ENCODE peak calls at places on chromosomes 1 and 21, in eight cellular contexts. One of them, this sample, is unnamed.

GRCh38 chr1:215567491-215568286 is 585 bp downstream of the KCTD3 start:
- DNase-seq in vagina: no peak
- DNase-seq in left ventricle myocardium inferior: peak
- DNase-seq in lower leg skin: peak
- DNase-seq in stomach: no peak
- DNase-seq in psoas muscle: peak
- DNase-seq in GM12865: peak
- DNase-seq in fibroblast of the aortic adventitia: peak
- DNase-seq in this sample: peak

GRCh38 chr1:184160236-184160635 is 108.7 kb downstream of the TSEN15 start:
- DNase-seq in vagina: no peak
- DNase-seq in lower leg skin: no peak
- DNase-seq in psoas muscle: no peak
- DNase-seq in stomach: no peak
- DNase-seq in GM12865: peak
- DNase-seq in left ventricle myocardium inferior: no peak
- DNase-seq in fibroblast of the aortic adventitia: peak
- DNase-seq in this sample: peak

GRCh38 chr1:114282751-114283403 is 129.2 kb upstream of the SYT6 start:
- DNase-seq in GM12865: peak
- DNase-seq in stomach: peak
- DNase-seq in vagina: no peak
- DNase-seq in fibroblast of the aortic adventitia: peak
- DNase-seq in left ventricle myocardium inferior: peak
- DNase-seq in lower leg skin: peak
- DNase-seq in psoas muscle: peak
- DNase-seq in this sample: peak

GRCh38 chr1:191590578-191590977 is 567.7 kb upstream of the RGS18 start:
- DNase-seq in left ventricle myocardium inferior: no peak
- DNase-seq in stomach: no peak
- DNase-seq in lower leg skin: no peak
- DNase-seq in GM12865: no peak
- DNase-seq in vagina: no peak
- DNase-seq in fibroblast of the aortic adventitia: no peak
- DNase-seq in psoas muscle: no peak
- DNase-seq in this sample: no peak

GRCh38 chr1:113947388-113948107 is 18.4 kb downstream of the HIPK1 start:
- DNase-seq in fibroblast of the aortic adventitia: peak
- DNase-seq in left ventricle myocardium inferior: no peak
- DNase-seq in lower leg skin: no peak
- DNase-seq in stomach: no peak
- DNase-seq in psoas muscle: no peak
- DNase-seq in GM12865: no peak
- DNase-seq in vagina: no peak
- DNase-seq in this sample: no peak

GRCh38 chr1:18530567-18531502 is 50.1 kb downstream of the KLHDC7A start:
- DNase-seq in vagina: peak
- DNase-seq in left ventricle myocardium inferior: no peak
- DNase-seq in fibroblast of the aortic adventitia: no peak
- DNase-seq in lower leg skin: peak
- DNase-seq in stomach: no peak
- DNase-seq in psoas muscle: no peak
- DNase-seq in GM12865: peak
- DNase-seq in this sample: no peak

GRCh38 chr1:85599076-85599491 is 18.5 kb downstream of the CCN1 start:
- DNase-seq in stomach: no peak
- DNase-seq in vagina: no peak
- DNase-seq in GM12865: no peak
- DNase-seq in left ventricle myocardium inferior: no peak
- DNase-seq in fibroblast of the aortic adventitia: no peak
- DNase-seq in psoas muscle: peak
- DNase-seq in lower leg skin: no peak
- DNase-seq in this sample: peak

GRCh38 chr1:155178441-155179106 is 4.9 kb downstream of the TRIM46 start:
- DNase-seq in fibroblast of the aortic adventitia: no peak
- DNase-seq in vagina: no peak
- DNase-seq in stomach: peak
- DNase-seq in GM12865: no peak
- DNase-seq in psoas muscle: no peak
- DNase-seq in lower leg skin: peak
- DNase-seq in left ventricle myocardium inferior: no peak
- DNase-seq in this sample: no peak

GRCh38 chr1:6245869-6246496 is 2.0 kb downstream of the HES3 start:
- DNase-seq in left ventricle myocardium inferior: no peak
- DNase-seq in psoas muscle: no peak
- DNase-seq in fibroblast of the aortic adventitia: no peak
- DNase-seq in stomach: peak
- DNase-seq in lower leg skin: no peak
- DNase-seq in vagina: no peak
- DNase-seq in GM12865: peak
- DNase-seq in this sample: no peak

GRCh38 chr1:52482326-52483004 is 70.4 kb downstream of the TUT4 start:
- DNase-seq in vagina: no peak
- DNase-seq in left ventricle myocardium inferior: no peak
- DNase-seq in fibroblast of the aortic adventitia: no peak
- DNase-seq in stomach: no peak
- DNase-seq in GM12865: no peak
- DNase-seq in lower leg skin: no peak
- DNase-seq in psoas muscle: no peak
- DNase-seq in this sample: peak

GRCh38 chr1:241593186-241593585 is 47.0 kb downstream of the CHML start:
- DNase-seq in fibroblast of the aortic adventitia: peak
- DNase-seq in GM12865: no peak
- DNase-seq in left ventricle myocardium inferior: no peak
- DNase-seq in lower leg skin: no peak
- DNase-seq in vagina: no peak
- DNase-seq in psoas muscle: no peak
- DNase-seq in stomach: no peak
- DNase-seq in this sample: no peak

GRCh38 chr1:45716700-45717099 is 28.7 kb downstream of the TMEM69 start:
- DNase-seq in psoas muscle: no peak
- DNase-seq in left ventricle myocardium inferior: no peak
- DNase-seq in lower leg skin: no peak
- DNase-seq in vagina: no peak
- DNase-seq in GM12865: no peak
- DNase-seq in stomach: no peak
- DNase-seq in fibroblast of the aortic adventitia: no peak
- DNase-seq in this sample: no peak

GRCh38 chr1:221740941-221741363 is 937 bp downstream of the DUSP10 start:
- DNase-seq in lower leg skin: peak
- DNase-seq in stomach: no peak
- DNase-seq in fibroblast of the aortic adventitia: no peak
- DNase-seq in vagina: no peak
- DNase-seq in psoas muscle: peak
- DNase-seq in left ventricle myocardium inferior: no peak
- DNase-seq in GM12865: peak
- DNase-seq in this sample: no peak

GRCh38 chr1:5637171-5637570 is 355.1 kb downstream of the NPHP4 start:
- DNase-seq in vagina: peak
- DNase-seq in lower leg skin: peak
- DNase-seq in left ventricle myocardium inferior: no peak
- DNase-seq in GM12865: peak
- DNase-seq in stomach: peak
- DNase-seq in psoas muscle: no peak
- DNase-seq in fibroblast of the aortic adventitia: no peak
- DNase-seq in this sample: no peak

GRCh38 chr1:216458807-216459206 is 35.6 kb upstream of the USH2A start:
- DNase-seq in stomach: no peak
- DNase-seq in GM12865: no peak
- DNase-seq in lower leg skin: no peak
- DNase-seq in psoas muscle: no peak
- DNase-seq in fibroblast of the aortic adventitia: peak
- DNase-seq in vagina: no peak
- DNase-seq in left ventricle myocardium inferior: no peak
- DNase-seq in this sample: peak

GRCh38 chr1:231116741-231117140 is 45.1 kb upstream of the TRIM67 start:
- DNase-seq in stomach: no peak
- DNase-seq in GM12865: no peak
- DNase-seq in left ventricle myocardium inferior: no peak
- DNase-seq in psoas muscle: no peak
- DNase-seq in lower leg skin: no peak
- DNase-seq in vagina: no peak
- DNase-seq in fibroblast of the aortic adventitia: no peak
- DNase-seq in this sample: no peak

GRCh38 chr1:234239936-234240335 is 133.3 kb upstream of the COA6 start:
- DNase-seq in GM12865: no peak
- DNase-seq in lower leg skin: peak
- DNase-seq in psoas muscle: no peak
- DNase-seq in fibroblast of the aortic adventitia: no peak
- DNase-seq in left ventricle myocardium inferior: no peak
- DNase-seq in vagina: no peak
- DNase-seq in stomach: no peak
- DNase-seq in this sample: no peak

GRCh38 chr21:38352536-38353219 is 95.9 kb downstream of the KCNJ15 start:
- DNase-seq in vagina: peak
- DNase-seq in fibroblast of the aortic adventitia: peak
- DNase-seq in stomach: peak
- DNase-seq in GM12865: peak
- DNase-seq in lower leg skin: peak
- DNase-seq in left ventricle myocardium inferior: peak
- DNase-seq in psoas muscle: peak
- DNase-seq in this sample: peak
- TF ChIP-seq CTCF in vagina: peak
- TF ChIP-seq CTCF in fibroblast of the aortic adventitia: peak
- TF ChIP-seq CTCF in stomach: no peak
- TF ChIP-seq CTCF in GM12865: peak
- TF ChIP-seq CTCF in lower leg skin: no peak
- TF ChIP-seq CTCF in left ventricle myocardium inferior: peak
- TF ChIP-seq CTCF in psoas muscle: peak
- TF ChIP-seq CTCF in this sample: peak

DNA sequence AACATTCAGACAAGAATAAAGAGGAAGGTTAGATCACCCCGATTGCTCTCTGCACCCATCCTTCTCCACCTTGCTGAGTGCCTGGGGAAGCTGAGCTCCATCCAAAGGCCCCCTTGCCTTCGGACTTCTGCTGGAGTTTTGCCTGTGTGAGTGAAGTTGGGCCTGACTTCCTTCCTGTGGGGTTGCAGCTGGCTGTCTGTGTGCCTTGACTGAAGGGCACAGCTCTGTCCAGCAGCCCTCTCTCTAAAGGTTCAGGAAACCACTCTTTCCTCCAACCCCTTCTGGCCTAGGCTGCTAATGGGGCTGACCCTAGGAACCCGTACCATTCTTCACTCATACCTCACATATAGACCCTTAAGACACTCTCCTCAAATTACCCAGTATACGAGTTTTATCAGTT is 173.4 kb upstream of the HMCN1 start:
- DNase-seq in left ventricle myocardium inferior: no peak
- DNase-seq in GM12865: peak
- DNase-seq in stomach: no peak
- DNase-seq in vagina: no peak
- DNase-seq in psoas muscle: no peak
- DNase-seq in fibroblast of the aortic adventitia: no peak
- DNase-seq in lower leg skin: no peak
- DNase-seq in this sample: no peak
- H3K4me3 ChIP-seq in left ventricle myocardium inferior: no peak
- H3K4me3 ChIP-seq in GM12865: no peak
- H3K4me3 ChIP-seq in stomach: no peak
- H3K4me3 ChIP-seq in vagina: no peak
- H3K4me3 ChIP-seq in psoas muscle: no peak
- H3K4me3 ChIP-seq in fibroblast of the aortic adventitia: no peak
- H3K4me3 ChIP-seq in lower leg skin: no peak
- H3K4me3 ChIP-seq in this sample: no peak

DNA sequence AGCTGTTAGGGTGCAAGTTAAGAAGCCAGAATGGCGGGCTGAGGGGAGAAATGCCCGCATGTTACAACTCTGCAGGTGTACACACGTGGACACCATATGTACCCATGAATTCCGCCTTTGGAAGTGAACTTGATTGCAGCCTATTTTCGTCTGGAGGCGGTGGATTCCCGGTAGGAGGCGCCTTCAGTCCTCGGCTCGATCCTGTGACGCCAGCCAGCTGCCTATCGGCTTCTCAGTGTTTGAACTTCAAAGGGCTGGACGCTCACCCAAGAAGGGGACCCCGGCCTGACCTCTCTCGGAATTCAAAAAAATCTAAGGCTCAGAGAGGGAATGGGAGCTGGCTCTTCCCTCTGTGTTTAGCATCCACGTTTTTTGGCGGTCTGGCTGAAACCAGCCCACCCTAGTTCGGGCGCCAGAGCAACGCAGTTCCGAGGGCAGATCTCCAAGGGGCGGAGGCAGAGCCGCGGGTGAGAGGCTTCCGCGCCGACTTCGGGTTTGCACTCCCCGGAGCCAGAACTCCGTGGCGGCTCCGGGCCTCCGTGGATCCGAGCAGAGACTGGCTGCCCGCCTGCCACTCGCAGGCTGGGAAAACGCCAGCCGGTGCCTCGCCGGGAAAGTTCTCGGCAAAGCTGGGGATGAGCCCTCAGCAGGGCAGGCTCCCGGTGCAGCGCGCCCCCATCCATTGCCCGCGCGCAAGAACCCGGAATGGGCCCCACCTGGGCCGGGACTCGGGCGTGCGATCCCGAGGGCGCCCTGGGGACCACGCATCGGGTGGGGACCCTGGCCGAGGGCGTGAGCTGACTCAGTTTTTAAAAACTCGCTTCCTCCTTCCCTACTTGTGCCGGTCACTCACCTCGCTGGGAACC is 996 bp upstream of the TMEM51 start:
- DNase-seq in left ventricle myocardium inferior: peak
- DNase-seq in fibroblast of the aortic adventitia: peak
- DNase-seq in GM12865: peak
- DNase-seq in stomach: peak
- DNase-seq in lower leg skin: peak
- DNase-seq in psoas muscle: peak
- DNase-seq in vagina: no peak
- DNase-seq in this sample: peak
- TF ChIP-seq CTCF in left ventricle myocardium inferior: peak
- TF ChIP-seq CTCF in fibroblast of the aortic adventitia: peak
- TF ChIP-seq CTCF in GM12865: peak
- TF ChIP-seq CTCF in stomach: no peak
- TF ChIP-seq CTCF in lower leg skin: no peak
- TF ChIP-seq CTCF in psoas muscle: peak
- TF ChIP-seq CTCF in vagina: peak
- TF ChIP-seq CTCF in this sample: peak

DNA sequence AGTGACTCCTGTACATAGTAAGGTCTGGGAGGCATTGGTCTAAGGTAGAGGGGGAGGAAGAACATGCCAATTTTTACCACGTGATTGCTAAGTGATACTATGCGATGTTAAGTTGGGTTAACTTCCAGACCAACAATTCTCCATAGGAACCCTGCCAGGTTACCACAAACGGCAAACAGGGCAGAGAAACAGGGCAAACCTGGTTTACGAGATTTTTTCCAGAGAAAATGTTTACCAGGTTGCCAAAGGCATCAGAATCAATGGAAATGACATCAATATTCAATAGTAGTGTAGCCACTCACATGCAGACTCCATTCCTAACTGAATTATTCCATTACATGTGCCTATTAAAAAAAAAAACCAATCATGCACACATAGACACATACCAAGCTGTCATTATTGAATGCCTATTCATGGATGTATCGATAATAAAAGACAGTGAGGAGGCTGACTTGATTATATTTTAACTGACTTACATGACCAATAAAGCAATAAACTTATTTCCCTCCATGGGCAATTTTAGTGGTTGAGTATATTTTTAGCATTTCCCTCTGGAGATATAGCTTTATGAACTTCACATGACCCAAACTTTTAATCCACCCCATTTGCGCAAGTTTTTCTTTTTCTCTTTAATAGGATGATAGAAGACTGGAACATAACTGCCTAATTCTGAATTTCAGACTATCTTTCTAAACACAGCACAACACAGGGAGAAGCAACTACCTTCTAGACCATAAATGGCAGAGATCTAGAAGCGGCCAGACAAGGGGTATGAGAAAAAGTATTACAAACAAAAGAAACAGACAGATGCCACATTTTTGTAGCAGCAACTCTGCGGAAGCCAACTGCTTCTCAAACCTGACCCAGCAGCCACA is 40.6 kb upstream of the KCNE1 start:
- DNase-seq in left ventricle myocardium inferior: no peak
- DNase-seq in fibroblast of the aortic adventitia: peak
- DNase-seq in vagina: no peak
- DNase-seq in lower leg skin: no peak
- DNase-seq in psoas muscle: no peak
- DNase-seq in GM12865: no peak
- DNase-seq in stomach: no peak
- DNase-seq in this sample: peak
- H3K4me3 ChIP-seq in left ventricle myocardium inferior: no peak
- H3K4me3 ChIP-seq in fibroblast of the aortic adventitia: no peak
- H3K4me3 ChIP-seq in vagina: no peak
- H3K4me3 ChIP-seq in lower leg skin: no peak
- H3K4me3 ChIP-seq in psoas muscle: no peak
- H3K4me3 ChIP-seq in GM12865: no peak
- H3K4me3 ChIP-seq in stomach: no peak
- H3K4me3 ChIP-seq in this sample: peak